ENCODE peak calls at places on chromosomes 5 and 9, in four cellular contexts. E, W, A and H are unnamed samples.

GRCh38 chr9:132054024-132054423 is 25.6 kb downstream of the MED27 start:
- DNase-seq in E (no peak), W (no peak), A (no peak), H (no peak)

GRCh38 chr5:88952344-88952743 is 69.4 kb upstream of the MEF2C start:
- DNase-seq in E (no peak), W (no peak), A (no peak), H (peak)

GRCh38 chr5:82720213-82720612 is 357.0 kb downstream of the TMEM167A start:
- DNase-seq in E (no peak), W (no peak), A (no peak), H (peak)

GRCh38 chr5:96198673-96199072 is 234.4 kb downstream of the PCSK1 start:
- DNase-seq in E (no peak), W (no peak), A (no peak), H (no peak)

GRCh38 chr5:7745882-7746735 is 104.8 kb downstream of the CFAP90 start:
- DNase-seq in E (peak), W (peak), A (no peak), H (peak)

GRCh38 chr5:75054110-75054930 is 2.0 kb upstream of the GCNT4 start:
- DNase-seq in E (no peak), W (no peak), A (no peak), H (peak)

GRCh38 chr9:135707449-135708138 is 5.6 kb downstream of the KCNT1 start:
- DNase-seq in E (no peak), W (no peak), A (no peak), H (no peak)

GRCh38 chr5:134132372-134133212 is 18.1 kb downstream of the TCF7 start:
- DNase-seq in E (peak), W (no peak), A (peak), H (no peak)

GRCh38 chr9:86735772-86736458 is 211.4 kb downstream of the GAS1 start:
- DNase-seq in E (no peak), W (no peak), A (no peak), H (no peak)